ENCODE peak calls at places on chromosomes 1 and 21, in five cellular contexts. One of them, this sample, is unnamed.

GRCh38 chr1:50972766-50973165 is 2.7 kb downstream of the CDKN2C start:
- DNase-seq in HFF-Myc: no peak
- DNase-seq in GM06990: no peak
- DNase-seq in lower leg skin: no peak
- DNase-seq in heart right ventricle: no peak
- DNase-seq in this sample: no peak

GRCh38 chr1:73839922-73840321 is 358.1 kb downstream of the LRRIQ3 start:
- DNase-seq in lower leg skin: no peak
- DNase-seq in HFF-Myc: no peak
- DNase-seq in GM06990: no peak
- DNase-seq in heart right ventricle: no peak
- DNase-seq in this sample: no peak

GRCh38 chr21:16407403-16408279 is 677.9 kb downstream of the USP25 start:
- DNase-seq in heart right ventricle: no peak
- DNase-seq in GM06990: no peak
- DNase-seq in HFF-Myc: no peak
- DNase-seq in lower leg skin: no peak
- DNase-seq in this sample: no peak

GRCh38 chr1:221778125-221778524 is 36.2 kb upstream of the DUSP10 start:
- DNase-seq in HFF-Myc: no peak
- DNase-seq in heart right ventricle: no peak
- DNase-seq in GM06990: no peak
- DNase-seq in lower leg skin: no peak
- DNase-seq in this sample: no peak

GRCh38 chr1:108962681-108963051 is 618 bp downstream of the CLCC1 start:
- DNase-seq in HFF-Myc: no peak
- DNase-seq in lower leg skin: no peak
- DNase-seq in GM06990: no peak
- DNase-seq in heart right ventricle: peak
- DNase-seq in this sample: no peak

GRCh38 chr1:43541721-43542401 is 11.2 kb downstream of the PTPRF start:
- DNase-seq in lower leg skin: peak
- DNase-seq in HFF-Myc: no peak
- DNase-seq in heart right ventricle: peak
- DNase-seq in GM06990: no peak
- DNase-seq in this sample: no peak

GRCh38 chr1:93710949-93711591 is 29.4 kb upstream of the BCAR3 start:
- DNase-seq in heart right ventricle: no peak
- DNase-seq in lower leg skin: no peak
- DNase-seq in HFF-Myc: no peak
- DNase-seq in GM06990: no peak
- DNase-seq in this sample: no peak

GRCh38 chr1:221823566-221823965 is 81.7 kb upstream of the DUSP10 start:
- DNase-seq in heart right ventricle: no peak
- DNase-seq in lower leg skin: no peak
- DNase-seq in GM06990: no peak
- DNase-seq in HFF-Myc: no peak
- DNase-seq in this sample: no peak

GRCh38 chr1:174769961-174770549 is 229.7 kb upstream of the CACYBP start:
- DNase-seq in lower leg skin: no peak
- DNase-seq in GM06990: peak
- DNase-seq in HFF-Myc: peak
- DNase-seq in heart right ventricle: no peak
- DNase-seq in this sample: peak

GRCh38 chr1:39196244-39197215 is 8.0 kb upstream of the MACF1 start:
- DNase-seq in GM06990: peak
- DNase-seq in heart right ventricle: no peak
- DNase-seq in lower leg skin: no peak
- DNase-seq in HFF-Myc: no peak
- DNase-seq in this sample: no peak

GRCh38 chr1:170670751-170671628 is 7.1 kb downstream of the PRRX1 start:
- DNase-seq in GM06990: no peak
- DNase-seq in lower leg skin: no peak
- DNase-seq in HFF-Myc: no peak
- DNase-seq in heart right ventricle: peak
- DNase-seq in this sample: no peak
- H3K4me3 ChIP-seq in GM06990: no peak
- H3K4me3 ChIP-seq in lower leg skin: no peak
- H3K4me3 ChIP-seq in HFF-Myc: no peak
- H3K4me3 ChIP-seq in heart right ventricle: no peak
- H3K4me3 ChIP-seq in this sample: no peak

DNA sequence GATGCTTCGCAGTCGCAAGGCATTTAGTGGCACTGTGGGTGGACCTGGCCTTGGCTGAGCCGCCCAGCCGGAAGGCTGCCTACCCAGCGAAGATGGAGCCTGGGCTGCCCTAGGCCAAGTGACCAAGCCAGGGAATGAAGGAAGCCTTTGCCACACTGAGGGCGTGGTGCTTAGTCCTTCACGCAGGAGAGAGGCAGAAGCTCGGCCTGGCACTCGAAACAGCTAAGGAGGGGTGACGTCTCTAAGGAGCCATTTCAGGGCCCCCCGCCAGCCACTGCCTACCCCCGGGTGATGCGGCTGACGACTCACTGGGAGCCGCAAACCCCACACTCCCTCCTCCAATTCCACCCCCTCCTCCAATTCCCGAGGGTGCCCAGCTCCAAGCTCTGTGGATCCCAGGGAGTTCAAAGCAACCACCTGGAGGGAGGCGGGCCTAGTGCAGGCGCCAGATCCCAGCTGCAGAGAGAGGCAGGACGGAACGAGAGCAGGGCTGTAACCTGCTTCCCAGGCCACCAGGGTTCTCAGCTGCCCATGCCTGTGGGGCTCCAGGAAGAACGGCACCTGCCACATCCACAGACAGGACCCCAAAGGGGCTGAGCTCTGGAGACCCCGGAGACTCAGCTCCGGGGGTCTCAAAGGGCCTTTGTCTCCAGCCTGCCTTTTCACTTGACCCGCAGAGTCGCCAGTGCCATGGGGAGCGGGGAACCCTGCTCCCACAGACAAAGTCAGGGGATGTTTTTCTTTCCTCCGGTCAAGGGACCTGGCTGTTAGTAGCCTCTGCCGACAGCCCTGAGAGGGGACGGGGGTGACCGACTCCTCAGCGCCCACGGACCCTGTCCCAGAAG is 75.8 kb downstream of the ARHGEF16 start:
- DNase-seq in GM06990: no peak
- DNase-seq in heart right ventricle: no peak
- DNase-seq in HFF-Myc: no peak
- DNase-seq in lower leg skin: peak
- DNase-seq in this sample: no peak
- TF ChIP-seq CTCF in GM06990: no peak
- TF ChIP-seq CTCF in heart right ventricle: no peak
- TF ChIP-seq CTCF in HFF-Myc: no peak
- TF ChIP-seq CTCF in lower leg skin: no peak
- TF ChIP-seq CTCF in this sample: no peak

GRCh38 chr1:168521391-168522000 is 22.3 kb downstream of the XCL2 start:
- DNase-seq in GM06990: no peak
- DNase-seq in lower leg skin: no peak
- DNase-seq in HFF-Myc: no peak
- DNase-seq in heart right ventricle: no peak
- DNase-seq in this sample: no peak
- H3K4me3 ChIP-seq in GM06990: no peak
- H3K4me3 ChIP-seq in lower leg skin: no peak
- H3K4me3 ChIP-seq in HFF-Myc: no peak
- H3K4me3 ChIP-seq in heart right ventricle: no peak
- H3K4me3 ChIP-seq in this sample: no peak

GRCh38 chr1:227789042-227789880 is 26.2 kb upstream of the PRSS38 start:
- DNase-seq in GM06990: no peak
- DNase-seq in lower leg skin: peak
- DNase-seq in heart right ventricle: no peak
- DNase-seq in HFF-Myc: no peak
- DNase-seq in this sample: no peak
- TF ChIP-seq CTCF in GM06990: no peak
- TF ChIP-seq CTCF in lower leg skin: no peak
- TF ChIP-seq CTCF in heart right ventricle: no peak
- TF ChIP-seq CTCF in HFF-Myc: peak
- TF ChIP-seq CTCF in this sample: peak

GRCh38 chr21:46219591-46220239 is 8.9 kb downstream of the LSS start:
- DNase-seq in lower leg skin: no peak
- DNase-seq in heart right ventricle: peak
- DNase-seq in GM06990: no peak
- DNase-seq in HFF-Myc: no peak
- DNase-seq in this sample: no peak
- H3K4me3 ChIP-seq in lower leg skin: no peak
- H3K4me3 ChIP-seq in heart right ventricle: no peak
- H3K4me3 ChIP-seq in GM06990: no peak
- H3K4me3 ChIP-seq in HFF-Myc: no peak
- H3K4me3 ChIP-seq in this sample: no peak

GRCh38 chr1:97243973-97244560 is 522.5 kb downstream of the PTBP2 start:
- DNase-seq in lower leg skin: no peak
- DNase-seq in heart right ventricle: no peak
- DNase-seq in HFF-Myc: no peak
- DNase-seq in GM06990: no peak
- DNase-seq in this sample: no peak
- TF ChIP-seq CTCF in lower leg skin: no peak
- TF ChIP-seq CTCF in heart right ventricle: peak
- TF ChIP-seq CTCF in HFF-Myc: no peak
- TF ChIP-seq CTCF in GM06990: peak
- TF ChIP-seq CTCF in this sample: peak

GRCh38 chr1:154598871-154599635 is 8.9 kb downstream of the ADAR start:
- DNase-seq in lower leg skin: no peak
- DNase-seq in HFF-Myc: no peak
- DNase-seq in GM06990: no peak
- DNase-seq in heart right ventricle: no peak
- DNase-seq in this sample: no peak
- H3K4me3 ChIP-seq in lower leg skin: no peak
- H3K4me3 ChIP-seq in HFF-Myc: no peak
- H3K4me3 ChIP-seq in GM06990: no peak
- H3K4me3 ChIP-seq in heart right ventricle: no peak
- H3K4me3 ChIP-seq in this sample: no peak

GRCh38 chr1:151259351-151259750 is 4.8 kb downstream of the PSMD4 start:
- DNase-seq in HFF-Myc: no peak
- DNase-seq in GM06990: no peak
- DNase-seq in heart right ventricle: no peak
- DNase-seq in lower leg skin: no peak
- DNase-seq in this sample: no peak

GRCh38 chr1:151255381-151255780 is 847 bp downstream of the PSMD4 start:
- DNase-seq in lower leg skin: no peak
- DNase-seq in heart right ventricle: no peak
- DNase-seq in HFF-Myc: no peak
- DNase-seq in GM06990: no peak
- DNase-seq in this sample: no peak

GRCh38 chr1:151251656-151252470 is 2.7 kb upstream of the PSMD4 start:
- DNase-seq in lower leg skin: peak
- DNase-seq in GM06990: peak
- DNase-seq in HFF-Myc: peak
- DNase-seq in heart right ventricle: peak
- DNase-seq in this sample: no peak

GRCh38 chr1:151254217-151255213 is at the start of gene PSMD4:
- DNase-seq in heart right ventricle: peak
- DNase-seq in lower leg skin: peak
- DNase-seq in GM06990: peak
- DNase-seq in HFF-Myc: peak
- DNase-seq in this sample: peak
- TF ChIP-seq CTCF in heart right ventricle: no peak
- TF ChIP-seq CTCF in lower leg skin: no peak
- TF ChIP-seq CTCF in GM06990: no peak
- TF ChIP-seq CTCF in HFF-Myc: no peak
- TF ChIP-seq CTCF in this sample: no peak